ENCODE peak calls at places on chromosomes 6 and 20, in nine cellular contexts. One of them, this sample, is unnamed.

GRCh38 chr6:148789991-148790390 is 43.2 kb downstream of the UST start:
- DNase-seq in WTC11: no peak
- DNase-seq in NCI-H1048: no peak
- DNase-seq in psoas muscle: no peak
- DNase-seq in stimulated activated CD8-positive, alpha-beta memory T cell treated with anti-CD3 and anti-CD28 coated beads, Interleukin-7, amount 100 ng/mL, for 24 hours: no peak
- DNase-seq in foreskin fibroblast: no peak
- DNase-seq in effector CD4-positive, alpha-beta T cell: no peak
- DNase-seq in Right ventricle myocardium superior: no peak
- DNase-seq in GM19239: no peak
- DNase-seq in this sample: no peak

GRCh38 chr20:56676679-56677078 is 47.6 kb downstream of the TFAP2C start:
- DNase-seq in psoas muscle: no peak
- DNase-seq in stimulated activated CD8-positive, alpha-beta memory T cell treated with anti-CD3 and anti-CD28 coated beads, Interleukin-7, amount 100 ng/mL, for 24 hours: no peak
- DNase-seq in Right ventricle myocardium superior: no peak
- DNase-seq in effector CD4-positive, alpha-beta T cell: no peak
- DNase-seq in NCI-H1048: no peak
- DNase-seq in foreskin fibroblast: no peak
- DNase-seq in WTC11: no peak
- DNase-seq in GM19239: no peak
- DNase-seq in this sample: no peak

GRCh38 chr6:84197708-84198107 is 29.7 kb downstream of the CEP162 start:
- DNase-seq in effector CD4-positive, alpha-beta T cell: no peak
- DNase-seq in NCI-H1048: no peak
- DNase-seq in foreskin fibroblast: no peak
- DNase-seq in stimulated activated CD8-positive, alpha-beta memory T cell treated with anti-CD3 and anti-CD28 coated beads, Interleukin-7, amount 100 ng/mL, for 24 hours: no peak
- DNase-seq in psoas muscle: no peak
- DNase-seq in WTC11: no peak
- DNase-seq in Right ventricle myocardium superior: no peak
- DNase-seq in GM19239: no peak
- DNase-seq in this sample: no peak

GRCh38 chr20:53800883-53801604 is 207.4 kb upstream of the ZNF217 start:
- DNase-seq in WTC11: no peak
- DNase-seq in GM19239: no peak
- DNase-seq in Right ventricle myocardium superior: no peak
- DNase-seq in effector CD4-positive, alpha-beta T cell: no peak
- DNase-seq in psoas muscle: no peak
- DNase-seq in stimulated activated CD8-positive, alpha-beta memory T cell treated with anti-CD3 and anti-CD28 coated beads, Interleukin-7, amount 100 ng/mL, for 24 hours: no peak
- DNase-seq in foreskin fibroblast: peak; percentile 20
- DNase-seq in NCI-H1048: no peak
- DNase-seq in this sample: no peak

GRCh38 chr6:7532232-7532631 is 9.2 kb upstream of the DSP start:
- DNase-seq in GM19239: no peak
- DNase-seq in foreskin fibroblast: no peak
- DNase-seq in effector CD4-positive, alpha-beta T cell: no peak
- DNase-seq in WTC11: peak; percentile 24
- DNase-seq in NCI-H1048: no peak
- DNase-seq in stimulated activated CD8-positive, alpha-beta memory T cell treated with anti-CD3 and anti-CD28 coated beads, Interleukin-7, amount 100 ng/mL, for 24 hours: no peak
- DNase-seq in Right ventricle myocardium superior: no peak
- DNase-seq in psoas muscle: no peak
- DNase-seq in this sample: no peak

GRCh38 chr20:45339799-45340198 is 8.4 kb downstream of the SDC4 start:
- DNase-seq in psoas muscle: no peak
- DNase-seq in effector CD4-positive, alpha-beta T cell: no peak
- DNase-seq in stimulated activated CD8-positive, alpha-beta memory T cell treated with anti-CD3 and anti-CD28 coated beads, Interleukin-7, amount 100 ng/mL, for 24 hours: no peak
- DNase-seq in GM19239: no peak
- DNase-seq in Right ventricle myocardium superior: no peak
- DNase-seq in foreskin fibroblast: no peak
- DNase-seq in NCI-H1048: no peak
- DNase-seq in WTC11: no peak
- DNase-seq in this sample: no peak

GRCh38 chr6:68497927-68498326 is 137.2 kb upstream of the ADGRB3 start:
- DNase-seq in psoas muscle: no peak
- DNase-seq in effector CD4-positive, alpha-beta T cell: no peak
- DNase-seq in GM19239: no peak
- DNase-seq in stimulated activated CD8-positive, alpha-beta memory T cell treated with anti-CD3 and anti-CD28 coated beads, Interleukin-7, amount 100 ng/mL, for 24 hours: no peak
- DNase-seq in WTC11: no peak
- DNase-seq in NCI-H1048: no peak
- DNase-seq in foreskin fibroblast: peak; percentile 68
- DNase-seq in Right ventricle myocardium superior: no peak
- DNase-seq in this sample: no peak

GRCh38 chr20:13485576-13485975 is 153.2 kb downstream of the TASP1 start:
- DNase-seq in WTC11: no peak
- DNase-seq in psoas muscle: no peak
- DNase-seq in Right ventricle myocardium superior: no peak
- DNase-seq in GM19239: no peak
- DNase-seq in foreskin fibroblast: no peak
- DNase-seq in effector CD4-positive, alpha-beta T cell: no peak
- DNase-seq in NCI-H1048: no peak
- DNase-seq in stimulated activated CD8-positive, alpha-beta memory T cell treated with anti-CD3 and anti-CD28 coated beads, Interleukin-7, amount 100 ng/mL, for 24 hours: no peak
- DNase-seq in this sample: no peak

GRCh38 chr6:128118401-128118800 is 217.5 kb upstream of the THEMIS start:
- DNase-seq in psoas muscle: no peak
- DNase-seq in stimulated activated CD8-positive, alpha-beta memory T cell treated with anti-CD3 and anti-CD28 coated beads, Interleukin-7, amount 100 ng/mL, for 24 hours: no peak
- DNase-seq in effector CD4-positive, alpha-beta T cell: no peak
- DNase-seq in Right ventricle myocardium superior: no peak
- DNase-seq in GM19239: no peak
- DNase-seq in WTC11: no peak
- DNase-seq in foreskin fibroblast: peak; percentile 73
- DNase-seq in NCI-H1048: no peak
- DNase-seq in this sample: peak; percentile 72

GRCh38 chr6:26597821-26598220 is 1.1 kb downstream of the ABT1 start:
- DNase-seq in stimulated activated CD8-positive, alpha-beta memory T cell treated with anti-CD3 and anti-CD28 coated beads, Interleukin-7, amount 100 ng/mL, for 24 hours: no peak
- DNase-seq in foreskin fibroblast: no peak
- DNase-seq in Right ventricle myocardium superior: no peak
- DNase-seq in NCI-H1048: no peak
- DNase-seq in GM19239: no peak
- DNase-seq in effector CD4-positive, alpha-beta T cell: no peak
- DNase-seq in WTC11: no peak
- DNase-seq in psoas muscle: no peak
- DNase-seq in this sample: no peak

GRCh38 chr20:51542894-51543788 is 622 bp upstream of the NFATC2 start:
- DNase-seq in NCI-H1048: no peak
- DNase-seq in foreskin fibroblast: no peak
- DNase-seq in stimulated activated CD8-positive, alpha-beta memory T cell treated with anti-CD3 and anti-CD28 coated beads, Interleukin-7, amount 100 ng/mL, for 24 hours: no peak
- DNase-seq in effector CD4-positive, alpha-beta T cell: no peak
- DNase-seq in Right ventricle myocardium superior: no peak
- DNase-seq in psoas muscle: no peak
- DNase-seq in GM19239: no peak
- DNase-seq in WTC11: no peak
- DNase-seq in this sample: no peak

GRCh38 chr20:24696396-24696795 is 227.0 kb downstream of the SYNDIG1 start:
- DNase-seq in WTC11: no peak
- DNase-seq in Right ventricle myocardium superior: no peak
- DNase-seq in foreskin fibroblast: no peak
- DNase-seq in stimulated activated CD8-positive, alpha-beta memory T cell treated with anti-CD3 and anti-CD28 coated beads, Interleukin-7, amount 100 ng/mL, for 24 hours: no peak
- DNase-seq in psoas muscle: no peak
- DNase-seq in effector CD4-positive, alpha-beta T cell: no peak
- DNase-seq in GM19239: no peak
- DNase-seq in NCI-H1048: no peak
- DNase-seq in this sample: no peak

GRCh38 chr6:56484669-56485068 is 158.0 kb downstream of the DST start:
- DNase-seq in psoas muscle: no peak
- DNase-seq in foreskin fibroblast: peak; percentile 74
- DNase-seq in WTC11: no peak
- DNase-seq in GM19239: no peak
- DNase-seq in NCI-H1048: no peak
- DNase-seq in Right ventricle myocardium superior: no peak
- DNase-seq in effector CD4-positive, alpha-beta T cell: no peak
- DNase-seq in stimulated activated CD8-positive, alpha-beta memory T cell treated with anti-CD3 and anti-CD28 coated beads, Interleukin-7, amount 100 ng/mL, for 24 hours: no peak
- DNase-seq in this sample: no peak

GRCh38 chr6:14567842-14568241 is 450.3 kb downstream of the CD83 start:
- DNase-seq in Right ventricle myocardium superior: no peak
- DNase-seq in foreskin fibroblast: peak; percentile 16
- DNase-seq in psoas muscle: no peak
- DNase-seq in effector CD4-positive, alpha-beta T cell: no peak
- DNase-seq in WTC11: no peak
- DNase-seq in NCI-H1048: no peak
- DNase-seq in GM19239: no peak
- DNase-seq in stimulated activated CD8-positive, alpha-beta memory T cell treated with anti-CD3 and anti-CD28 coated beads, Interleukin-7, amount 100 ng/mL, for 24 hours: no peak
- DNase-seq in this sample: no peak

This sample was measured in fibroblast of the conjunctiva.